ENCODE peak calls at places on chromosomes 3 and 15, in four cellular contexts. One of them, this sample, is unnamed.

GRCh38 chr3:55327131-55327920 is 159.8 kb downstream of the WNT5A start:
- DNase-seq in NCI-H2081 treated with DMSO at 0.1 percent for 48 hours: no peak
- DNase-seq in effector memory CD4-positive, alpha-beta T cell: no peak
- DNase-seq in thoracic aorta: no peak
- DNase-seq in this sample: no peak

GRCh38 chr15:63312286-63312685 is 34.9 kb downstream of the APH1B start:
- DNase-seq in thoracic aorta: no peak
- DNase-seq in effector memory CD4-positive, alpha-beta T cell: no peak
- DNase-seq in NCI-H2081 treated with DMSO at 0.1 percent for 48 hours: no peak
- DNase-seq in this sample: no peak

GRCh38 chr15:99907698-99908097 is 174.5 kb upstream of the LYSMD4 start:
- DNase-seq in NCI-H2081 treated with DMSO at 0.1 percent for 48 hours: no peak
- DNase-seq in thoracic aorta: no peak
- DNase-seq in effector memory CD4-positive, alpha-beta T cell: no peak
- DNase-seq in this sample: no peak

GRCh38 chr3:190217081-190217480 is 96.4 kb upstream of the P3H2 start:
- DNase-seq in effector memory CD4-positive, alpha-beta T cell: no peak
- DNase-seq in thoracic aorta: no peak
- DNase-seq in NCI-H2081 treated with DMSO at 0.1 percent for 48 hours: no peak
- DNase-seq in this sample: no peak

GRCh38 chr3:156480949-156481348 is 74.0 kb downstream of the SSR3 start:
- DNase-seq in effector memory CD4-positive, alpha-beta T cell: no peak
- DNase-seq in NCI-H2081 treated with DMSO at 0.1 percent for 48 hours: no peak
- DNase-seq in thoracic aorta: no peak
- DNase-seq in this sample: no peak

GRCh38 chr3:169118666-169119370 is 544.7 kb downstream of the MECOM start:
- DNase-seq in NCI-H2081 treated with DMSO at 0.1 percent for 48 hours: peak
- DNase-seq in effector memory CD4-positive, alpha-beta T cell: no peak
- DNase-seq in thoracic aorta: no peak
- DNase-seq in this sample: peak

GRCh38 chr3:194905696-194906095 is 220.0 kb downstream of the FAM43A start:
- DNase-seq in thoracic aorta: no peak
- DNase-seq in effector memory CD4-positive, alpha-beta T cell: no peak
- DNase-seq in NCI-H2081 treated with DMSO at 0.1 percent for 48 hours: no peak
- DNase-seq in this sample: no peak

GRCh38 chr15:35874260-35874905 is 328.4 kb upstream of the DPH6 start:
- DNase-seq in NCI-H2081 treated with DMSO at 0.1 percent for 48 hours: no peak
- DNase-seq in thoracic aorta: no peak
- DNase-seq in effector memory CD4-positive, alpha-beta T cell: no peak
- DNase-seq in this sample: peak

GRCh38 chr15:97692317-97693015 is 268.0 kb upstream of the ARRDC4 start:
- DNase-seq in effector memory CD4-positive, alpha-beta T cell: no peak
- DNase-seq in NCI-H2081 treated with DMSO at 0.1 percent for 48 hours: peak
- DNase-seq in thoracic aorta: no peak
- DNase-seq in this sample: peak

GRCh38 chr15:101013151-101013550 is 94.0 kb downstream of the LRRK1 start:
- DNase-seq in NCI-H2081 treated with DMSO at 0.1 percent for 48 hours: no peak
- DNase-seq in effector memory CD4-positive, alpha-beta T cell: no peak
- DNase-seq in thoracic aorta: no peak
- DNase-seq in this sample: no peak

GRCh38 chr15:100929641-100930042 is 10.5 kb downstream of the LRRK1 start:
- DNase-seq in effector memory CD4-positive, alpha-beta T cell: no peak
- DNase-seq in NCI-H2081 treated with DMSO at 0.1 percent for 48 hours: no peak
- DNase-seq in thoracic aorta: no peak
- DNase-seq in this sample: no peak

GRCh38 chr15:94070341-94071275 is 160.8 kb upstream of the MCTP2 start:
- DNase-seq in thoracic aorta: no peak
- DNase-seq in effector memory CD4-positive, alpha-beta T cell: no peak
- DNase-seq in NCI-H2081 treated with DMSO at 0.1 percent for 48 hours: no peak
- DNase-seq in this sample: peak

GRCh38 chr3:127073931-127074820 is 91.3 kb downstream of the PLXNA1 start:
- DNase-seq in NCI-H2081 treated with DMSO at 0.1 percent for 48 hours: no peak
- DNase-seq in thoracic aorta: no peak
- DNase-seq in effector memory CD4-positive, alpha-beta T cell: no peak
- DNase-seq in this sample: no peak

GRCh38 chr15:67601008-67601620 is 58.6 kb downstream of the MAP2K5 start:
- DNase-seq in effector memory CD4-positive, alpha-beta T cell: no peak
- DNase-seq in thoracic aorta: no peak
- DNase-seq in NCI-H2081 treated with DMSO at 0.1 percent for 48 hours: no peak
- DNase-seq in this sample: no peak

GRCh38 chr3:134030382-134030753 is 643 bp upstream of the SLCO2A1 start:
- DNase-seq in NCI-H2081 treated with DMSO at 0.1 percent for 48 hours: no peak
- DNase-seq in thoracic aorta: no peak
- DNase-seq in effector memory CD4-positive, alpha-beta T cell: no peak
- DNase-seq in this sample: peak

GRCh38 chr15:25886498-25887140 is 23.5 kb upstream of the ATP10A start:
- DNase-seq in effector memory CD4-positive, alpha-beta T cell: no peak
- DNase-seq in NCI-H2081 treated with DMSO at 0.1 percent for 48 hours: no peak
- DNase-seq in thoracic aorta: no peak
- DNase-seq in this sample: no peak

GRCh38 chr15:61382927-61383326 is 153.8 kb upstream of the RORA start:
- DNase-seq in NCI-H2081 treated with DMSO at 0.1 percent for 48 hours: no peak
- DNase-seq in effector memory CD4-positive, alpha-beta T cell: no peak
- DNase-seq in thoracic aorta: no peak
- DNase-seq in this sample: no peak

GRCh38 chr15:52100807-52101206 is 11.8 kb downstream of the BCL2L10 start:
- DNase-seq in thoracic aorta: no peak
- DNase-seq in NCI-H2081 treated with DMSO at 0.1 percent for 48 hours: no peak
- DNase-seq in effector memory CD4-positive, alpha-beta T cell: no peak
- DNase-seq in this sample: no peak

GRCh38 chr3:65412591-65412990 is 626.1 kb downstream of the MAGI1 start:
- DNase-seq in NCI-H2081 treated with DMSO at 0.1 percent for 48 hours: no peak
- DNase-seq in thoracic aorta: no peak
- DNase-seq in effector memory CD4-positive, alpha-beta T cell: no peak
- DNase-seq in this sample: no peak

GRCh38 chr15:22930782-22931484 is 49.2 kb downstream of the CYFIP1 start:
- DNase-seq in NCI-H2081 treated with DMSO at 0.1 percent for 48 hours: no peak
- DNase-seq in thoracic aorta: no peak
- DNase-seq in effector memory CD4-positive, alpha-beta T cell: no peak
- DNase-seq in this sample: no peak

GRCh38 chr3:197335428-197336132 is 37.2 kb upstream of the DLG1 start:
- DNase-seq in thoracic aorta: no peak
- DNase-seq in effector memory CD4-positive, alpha-beta T cell: no peak
- DNase-seq in NCI-H2081 treated with DMSO at 0.1 percent for 48 hours: no peak
- DNase-seq in this sample: no peak

GRCh38 chr3:187183210-187183862 is 13.9 kb upstream of the RTP1 start:
- DNase-seq in thoracic aorta: no peak
- DNase-seq in NCI-H2081 treated with DMSO at 0.1 percent for 48 hours: no peak
- DNase-seq in effector memory CD4-positive, alpha-beta T cell: no peak
- DNase-seq in this sample: no peak

GRCh38 chr3:11059799-11060115 is 67.2 kb downstream of the SLC6A1 start:
- DNase-seq in effector memory CD4-positive, alpha-beta T cell: no peak
- DNase-seq in NCI-H2081 treated with DMSO at 0.1 percent for 48 hours: no peak
- DNase-seq in thoracic aorta: no peak
- DNase-seq in this sample: no peak